ENCODE peak calls at places on chromosomes 7 and 10, in eight cellular contexts. K is stimulated activated CD8-positive, alpha-beta memory T cell treated with anti-CD3 and anti-CD28 coated beads, Interleukin-7, amount 100 ng/mL, for 1 hour; F is GM12892; H is cerebellar nuclear complex; T is stimulated activated CD4-positive, alpha-beta T cell treated with anti-CD3 and anti-CD28 coated beads, Interleukin-4, amount 100 ng/mL, for 4 hours; W is HFFc6; V is Right ventricle myocardium superior; Q is RWPE2. J is an unnamed sample.
A peak's percentile ranks its signal among the peaks of the same experiment; 100 is the strongest.

GRCh38 chr10:71748671-71749191 is 24.6 kb downstream of the VSIR start:
- DNase-seq in K (peak; percentile 50), F (peak; percentile 64), H (no peak), T (peak; percentile 53), W (no peak), V (peak; percentile 92), Q (no peak), J (peak; percentile 82)

GRCh38 chr10:97777148-97777547 is 5.3 kb upstream of the SFRP5 start:
- DNase-seq in K (no peak), F (no peak), H (no peak), T (no peak), W (no peak), V (no peak), Q (no peak), J (no peak)

GRCh38 chr7:151598045-151598444 is 78.3 kb upstream of the RHEB start:
- DNase-seq in K (no peak), F (no peak), H (no peak), T (no peak), W (peak; percentile 76), V (no peak), Q (peak; percentile 79), J (no peak)

GRCh38 chr10:73850863-73851461 is 23.4 kb downstream of the CAMK2G start:
- DNase-seq in K (no peak), F (no peak), H (no peak), T (no peak), W (peak; percentile 68), V (no peak), Q (no peak), J (no peak)

GRCh38 chr7:118094044-118094443 is 89.9 kb upstream of the LSM8 start:
- DNase-seq in K (no peak), F (no peak), H (no peak), T (no peak), W (no peak), V (no peak), Q (no peak), J (no peak)

GRCh38 chr7:73429218-73429617 is 4.4 kb upstream of the FZD9 start:
- DNase-seq in K (no peak), F (no peak), H (no peak), T (no peak), W (no peak), V (no peak), Q (no peak), J (no peak)

GRCh38 chr10:15228426-15228825 is 59.9 kb upstream of the NMT2 start:
- DNase-seq in K (no peak), F (no peak), H (no peak), T (no peak), W (no peak), V (no peak), Q (no peak), J (no peak)

GRCh38 chr10:46251857-46252847 is 34.6 kb upstream of the ANTXRL start:
- DNase-seq in K (no peak), F (no peak), H (no peak), T (no peak), W (no peak), V (no peak), Q (no peak), J (peak; percentile 42)

GRCh38 chr10:22620140-22620857 is 94.1 kb downstream of the PIP4K2A start:
- DNase-seq in K (no peak), F (no peak), H (no peak), T (no peak), W (peak; percentile 95), V (peak; percentile 90), Q (peak; percentile 93), J (no peak)

GRCh38 chr10:87504307-87504666 is 406 bp upstream of the MINPP1 start:
- DNase-seq in K (no peak), F (no peak), H (no peak), T (no peak), W (no peak), V (no peak), Q (no peak), J (no peak)

GRCh38 chr7:77368974-77369373 is 47.2 kb downstream of the GSAP start:
- DNase-seq in K (no peak), F (no peak), H (no peak), T (no peak), W (no peak), V (no peak), Q (no peak), J (no peak)

GRCh38 chr7:100744605-100745004 is 11.2 kb downstream of the ZAN start:
- DNase-seq in K (no peak), F (no peak), H (no peak), T (no peak), W (no peak), V (no peak), Q (no peak), J (no peak)

GRCh38 chr7:94223375-94224084 is 171.2 kb upstream of the COL1A2 start:
- DNase-seq in K (no peak), F (no peak), H (no peak), T (no peak), W (peak; percentile 50), V (no peak), Q (no peak), J (no peak)

GRCh38 chr10:30940279-30940678 is 91.4 kb downstream of the ZNF438 start:
- DNase-seq in K (no peak), F (no peak), H (no peak), T (no peak), W (no peak), V (no peak), Q (no peak), J (no peak)

J was measured in stimulated activated effector memory CD8-positive, alpha-beta T cell treated with anti-CD3 and anti-CD28 coated beads, Interleukin-12 subunit alpha, Interleukin-12 subunit beta, amount 100 ng/mL, for 72 hours.